ENCODE peak calls at places on chromosomes 2 and 18, in eight cellular contexts. A is central memory CD8-positive, alpha-beta T cell; Q is Right ventricle myocardium superior; K is Daoy; F is prostate gland; O is left lung; N is activated T-helper 1 cell treated with Interleukin-2 at 50 U/mL for 16 hours; G is retina. D is an unnamed sample.
A peak's percentile ranks its signal among the peaks of the same experiment; 100 is the strongest.

GRCh38 chr2:30465171-30465545 is 18.1 kb downstream of the LCLAT1 start:
- DNase-seq in A (no peak), O (no peak), Q (no peak), F (no peak), N (no peak), K (no peak), G (no peak), D (no peak)

GRCh38 chr2:8015848-8016580 is 665.8 kb upstream of the ID2 start:
- DNase-seq in F (no peak), Q (no peak), A (no peak), N (no peak), G (no peak), K (no peak), O (no peak), D (no peak)

GRCh38 chr2:108593547-108594098 is 59.4 kb downstream of the LIMS1 start:
- DNase-seq in O (no peak), Q (no peak), A (no peak), N (no peak), G (no peak), K (peak; percentile 84), F (no peak), D (no peak)

GRCh38 chr18:10259075-10259474 is 195.4 kb upstream of the APCDD1 start:
- DNase-seq in O (no peak), F (no peak), N (no peak), G (no peak), A (no peak), Q (no peak), K (no peak), D (no peak)

GRCh38 chr2:72781500-72781899 is 44.3 kb downstream of the EXOC6B start:
- DNase-seq in G (no peak), A (no peak), F (no peak), N (no peak), K (no peak), O (no peak), Q (no peak), D (no peak)

GRCh38 chr2:43170733-43171101 is 55.7 kb downstream of the ZFP36L2 start:
- DNase-seq in O (no peak), G (no peak), Q (peak; percentile 53), K (no peak), A (no peak), F (no peak), N (no peak), D (no peak)

GRCh38 chr2:53130441-53130943 is 637.1 kb upstream of the CHAC2 start:
- DNase-seq in N (no peak), F (no peak), A (no peak), G (no peak), Q (no peak), O (no peak), K (peak; percentile 8), D (no peak)

GRCh38 chr2:41955641-41956040 is 92.2 kb upstream of the PKDCC start:
- DNase-seq in G (no peak), O (no peak), K (no peak), A (no peak), N (no peak), F (no peak), Q (no peak), D (no peak)

GRCh38 chr2:64640153-64641044 is 13.3 kb downstream of the SERTAD2 start:
- DNase-seq in A (no peak), N (no peak), F (no peak), Q (no peak), O (no peak), G (no peak), K (no peak), D (no peak)

GRCh38 chr18:74951165-74951760 is 257.7 kb downstream of the PTGR3 start:
- DNase-seq in N (no peak), A (no peak), G (no peak), O (peak; percentile 66), K (peak; percentile 85), Q (peak; percentile 53), F (peak; percentile 61), D (no peak)

GRCh38 chr2:227818569-227819397 is 5.1 kb downstream of the CCL20 start:
- DNase-seq in N (no peak), A (no peak), Q (peak; percentile 69), K (peak; percentile 71), F (no peak), G (no peak), O (peak; percentile 72), D (no peak)

GRCh38 chr2:56770490-56770889 is 586.7 kb downstream of the CCDC85A start:
- DNase-seq in F (no peak), G (no peak), A (no peak), N (no peak), Q (no peak), O (no peak), K (peak; percentile 6), D (no peak)

GRCh38 chr2:234564719-234565118 is 67.8 kb upstream of the ARL4C start:
- DNase-seq in O (no peak), Q (no peak), N (no peak), G (no peak), K (peak; percentile 30), F (no peak), A (no peak), D (no peak)

GRCh38 chr2:68438455-68439303 is 28.4 kb downstream of the FBXO48 start:
- DNase-seq in K (no peak), G (no peak), F (no peak), N (no peak), A (no peak), O (no peak), Q (peak; percentile 36), D (no peak)

GRCh38 chr18:51234117-51235010 is 36.9 kb upstream of the MEX3C start:
- DNase-seq in G (no peak), F (no peak), A (no peak), K (peak; percentile 4), Q (no peak), O (no peak), N (no peak), D (no peak)

GRCh38 chr2:195318440-195319111 is 338.4 kb upstream of the SLC39A10 start:
- DNase-seq in A (no peak), K (peak; percentile 26), F (peak; percentile 17), N (no peak), G (peak; percentile 40), Q (no peak), O (no peak), D (peak; percentile 60)

GRCh38 chr2:239180526-239181073 is 220.2 kb downstream of the HDAC4 start:
- DNase-seq in F (no peak), G (no peak), A (no peak), Q (no peak), N (no peak), O (peak; percentile 13), K (no peak), D (no peak)

GRCh38 chr18:944440-944839 is 39.8 kb downstream of the ADCYAP1 start:
- DNase-seq in N (no peak), Q (no peak), A (no peak), K (peak; percentile 85), G (no peak), F (no peak), O (no peak), D (no peak)

GRCh38 chr2:23549821-23550535 is 165.0 kb downstream of the KLHL29 start:
- DNase-seq in F (no peak), A (no peak), O (no peak), G (peak; percentile 92), K (peak; percentile 77), Q (no peak), N (no peak), D (no peak)

GRCh38 chr18:79856119-79857080 is 58.7 kb downstream of the KCNG2 start:
- DNase-seq in F (no peak), G (peak; percentile 71), O (no peak), K (no peak), N (no peak), A (no peak), Q (no peak), D (peak; percentile 82)

GRCh38 chr2:233912799-233913423 is 4.3 kb upstream of the TRPM8 start:
- DNase-seq in F (no peak), O (no peak), Q (no peak), N (no peak), G (peak; percentile 44), A (no peak), K (peak; percentile 47), D (peak; percentile 70)

GRCh38 chr2:65340898-65341681 is 91.3 kb downstream of the SPRED2 start:
- DNase-seq in A (no peak), K (no peak), G (no peak), Q (no peak), F (no peak), O (no peak), N (no peak), D (no peak)

GRCh38 chr2:175844169-175844568 is 157.9 kb downstream of the LNPK start:
- DNase-seq in Q (no peak), O (no peak), K (peak; percentile 45), F (no peak), A (no peak), N (no peak), G (no peak), D (no peak)

GRCh38 chr2:26314243-26314642 is 31.7 kb upstream of the SELENOI start:
- DNase-seq in N (no peak), F (no peak), Q (no peak), K (no peak), G (no peak), A (no peak), O (no peak), D (peak; percentile 48)

GRCh38 chr18:56202567-56203136 is 435.7 kb downstream of the TXNL1 start:
- DNase-seq in O (no peak), F (no peak), A (no peak), K (no peak), Q (no peak), N (no peak), G (no peak), D (no peak)

GRCh38 chr2:28378679-28379392 is 13.8 kb upstream of the FOSL2 start:
- DNase-seq in O (no peak), N (no peak), A (no peak), G (no peak), Q (no peak), F (no peak), K (no peak), D (no peak)

GRCh38 chr2:61205132-61205531 is 43.1 kb downstream of the C2orf74 start:
- DNase-seq in G (no peak), O (no peak), F (no peak), N (no peak), A (no peak), Q (no peak), K (no peak), D (no peak)

GRCh38 chr2:66318009-66318561 is 116.8 kb upstream of the MEIS1 start:
- DNase-seq in A (no peak), N (no peak), O (no peak), Q (no peak), G (no peak), K (no peak), F (no peak), D (no peak)

GRCh38 chr2:100214265-100214961 is 72.0 kb upstream of the AFF3 start:
- DNase-seq in K (no peak), O (no peak), A (no peak), N (no peak), F (no peak), G (no peak), Q (peak; percentile 62), D (no peak)

GRCh38 chr2:109614715-109615636 is 812 bp downstream of the SOWAHC start:
- DNase-seq in K (no peak), Q (peak; percentile 45), O (peak; percentile 42), F (no peak), N (no peak), A (no peak), G (peak; percentile 79), D (peak; percentile 60)

GRCh38 chr18:34494359-34494696 is 215.8 kb upstream of the DTNA start:
- DNase-seq in N (no peak), G (no peak), Q (peak; percentile 38), O (no peak), A (no peak), F (no peak), K (no peak), D (peak; percentile 8)

GRCh38 chr2:201926071-201926470 is 107.6 kb upstream of the FZD7 start:
- DNase-seq in G (no peak), Q (no peak), K (no peak), N (no peak), F (no peak), A (no peak), O (no peak), D (no peak)

GRCh38 chr2:239822146-239822945 is 202.8 kb downstream of the NDUFA10 start:
- DNase-seq in G (no peak), F (no peak), A (no peak), N (no peak), Q (no peak), K (no peak), O (no peak), D (no peak)

GRCh38 chr2:158006961-158007664 is 94.6 kb upstream of the UPP2 start:
- DNase-seq in A (no peak), O (peak; percentile 48), G (no peak), Q (no peak), N (no peak), F (no peak), K (no peak), D (peak; percentile 13)